ENCODE peak calls at places on chromosomes 11 and 22, in five cellular contexts. F is effector memory CD4-positive, alpha-beta T cell; P is mammary epithelial cell; A is aorta; T is GM12865. B is an unnamed sample.

GRCh38 chr11:115067471-115067870 is 389.1 kb downstream of the NXPE2 start:
- DNase-seq in A (no peak), T (no peak), F (no peak), P (no peak), B (no peak)

GRCh38 chr11:44618561-44619425 is 53.3 kb downstream of the CD82 start:
- DNase-seq in P (no peak), F (no peak), T (no peak), A (peak), B (no peak)

GRCh38 chr22:48504519-48505140 is 1323.0 kb downstream of the BRD1 start:
- DNase-seq in F (no peak), P (no peak), T (no peak), A (peak), B (no peak)

GRCh38 chr11:3971756-3972404 is 116.4 kb downstream of the STIM1 start:
- DNase-seq in P (peak), A (no peak), F (no peak), T (peak), B (no peak)

GRCh38 chr11:126604461-126604860 is 249.0 kb downstream of the ST3GAL4 start:
- DNase-seq in T (no peak), P (no peak), F (no peak), A (peak), B (no peak)

GRCh38 chr11:126127898-126128297 is 65.2 kb upstream of the CDON start:
- DNase-seq in P (no peak), A (peak), T (no peak), F (no peak), B (no peak)

GRCh38 chr22:49540571-49541450 is 286.9 kb downstream of the BRD1 start:
- DNase-seq in T (no peak), P (no peak), F (no peak), A (peak), B (no peak)

GRCh38 chr11:36512016-36512415 is 1.9 kb upstream of the TRAF6 start:
- DNase-seq in T (no peak), F (no peak), A (no peak), P (no peak), B (no peak)

GRCh38 chr11:115226556-115226955 is 277.7 kb downstream of the CADM1 start:
- DNase-seq in T (no peak), F (no peak), A (no peak), P (peak), B (no peak)

GRCh38 chr11:42524534-42525227 is 787.1 kb upstream of the API5 start:
- DNase-seq in F (no peak), A (no peak), T (peak), P (peak), B (peak)

GRCh38 chr11:75762158-75762557 is 6.4 kb upstream of the DGAT2 start:
- DNase-seq in T (no peak), P (no peak), F (no peak), A (no peak), B (no peak)

GRCh38 chr11:43738600-43739409 is 58.3 kb downstream of the HSD17B12 start:
- DNase-seq in T (no peak), P (peak), F (no peak), A (no peak), B (no peak)

GRCh38 chr11:85310479-85310878 is 316.7 kb downstream of the DLG2 start:
- DNase-seq in T (no peak), F (no peak), P (no peak), A (no peak), B (no peak)

GRCh38 chr11:68357568-68357967 is 45.2 kb downstream of the LRP5 start:
- DNase-seq in P (no peak), T (no peak), F (no peak), A (no peak), B (no peak)

GRCh38 chr11:12050470-12050891 is 42.1 kb upstream of the DKK3 start:
- DNase-seq in A (no peak), T (no peak), F (no peak), P (no peak), B (no peak)

GRCh38 chr22:43008509-43008908 is 6.4 kb downstream of the PACSIN2 start:
- DNase-seq in T (no peak), F (no peak), A (no peak), P (no peak), B (no peak)

GRCh38 chr11:44623716-44624491 is 58.4 kb downstream of the CD82 start:
- DNase-seq in T (no peak), F (no peak), A (peak), P (no peak), B (peak)

GRCh38 chr22:36853407-36854099 is 7.3 kb upstream of the NCF4 start:
- DNase-seq in F (peak), T (peak), A (peak), P (no peak), B (peak)
- H3K4me3 ChIP-seq in F (no peak), T (no peak), A (no peak), P (no peak), B (no peak)

DNA sequence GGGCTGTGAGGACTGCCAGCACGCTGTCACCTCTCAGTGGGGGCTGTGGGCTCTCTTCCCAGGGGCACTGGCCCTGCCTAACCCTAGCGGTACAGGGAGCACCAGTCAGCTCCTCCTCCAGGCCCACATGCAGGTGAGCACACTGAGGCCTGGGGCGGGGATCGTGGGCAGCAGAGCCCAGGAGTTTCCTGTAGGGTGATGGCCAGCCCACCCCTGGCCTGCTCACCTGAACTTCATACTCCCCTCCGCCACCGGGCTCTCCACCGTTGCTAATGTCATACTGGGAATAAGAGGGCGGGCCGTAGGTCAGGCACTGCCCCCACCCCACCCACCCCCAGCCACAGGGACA is 10.0 kb upstream of the TREH start:
- DNase-seq in F (no peak), P (no peak), A (no peak), T (no peak), B (no peak)
- H3K4me3 ChIP-seq in F (no peak), P (peak), A (no peak), T (no peak), B (no peak)

GRCh38 chr11:131871061-131871460 is 500.6 kb downstream of the NTM start:
- DNase-seq in P (no peak), A (no peak), F (no peak), T (no peak), B (no peak)

GRCh38 chr11:131868769-131869482 is 498.5 kb downstream of the NTM start:
- DNase-seq in F (no peak), T (no peak), A (no peak), P (no peak), B (no peak)

GRCh38 chr11:131866535-131867400 is 496.4 kb downstream of the NTM start:
- DNase-seq in P (no peak), F (no peak), T (no peak), A (no peak), B (no peak)

GRCh38 chr11:131867457-131868257 is 497.2 kb downstream of the NTM start:
- DNase-seq in F (no peak), A (peak), P (peak), T (peak), B (peak)

DNA sequence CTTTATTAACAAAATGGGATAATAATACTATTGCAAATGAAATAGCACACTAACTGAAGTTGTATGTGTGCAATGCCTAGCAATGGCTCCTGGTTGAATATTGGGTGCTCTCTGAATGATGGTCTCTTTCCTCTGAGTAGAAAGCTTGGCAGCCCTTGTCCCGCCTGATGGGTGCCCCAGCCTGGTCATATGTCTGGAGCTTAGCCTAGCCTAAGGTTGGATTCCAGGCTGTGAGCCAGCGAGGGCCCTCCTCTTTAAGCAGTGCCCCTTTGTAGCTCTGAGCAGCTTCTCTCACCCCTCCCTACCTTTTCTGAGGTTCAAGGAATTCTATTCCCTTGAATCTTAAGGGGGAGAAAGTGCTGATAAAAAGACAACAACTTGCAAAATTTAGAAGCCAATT is 499.9 kb downstream of the NTM start:
- DNase-seq in T (no peak), F (no peak), A (no peak), P (no peak), B (no peak)
- H3K4me3 ChIP-seq in T (no peak), F (no peak), A (no peak), P (no peak), B (no peak)

DNA sequence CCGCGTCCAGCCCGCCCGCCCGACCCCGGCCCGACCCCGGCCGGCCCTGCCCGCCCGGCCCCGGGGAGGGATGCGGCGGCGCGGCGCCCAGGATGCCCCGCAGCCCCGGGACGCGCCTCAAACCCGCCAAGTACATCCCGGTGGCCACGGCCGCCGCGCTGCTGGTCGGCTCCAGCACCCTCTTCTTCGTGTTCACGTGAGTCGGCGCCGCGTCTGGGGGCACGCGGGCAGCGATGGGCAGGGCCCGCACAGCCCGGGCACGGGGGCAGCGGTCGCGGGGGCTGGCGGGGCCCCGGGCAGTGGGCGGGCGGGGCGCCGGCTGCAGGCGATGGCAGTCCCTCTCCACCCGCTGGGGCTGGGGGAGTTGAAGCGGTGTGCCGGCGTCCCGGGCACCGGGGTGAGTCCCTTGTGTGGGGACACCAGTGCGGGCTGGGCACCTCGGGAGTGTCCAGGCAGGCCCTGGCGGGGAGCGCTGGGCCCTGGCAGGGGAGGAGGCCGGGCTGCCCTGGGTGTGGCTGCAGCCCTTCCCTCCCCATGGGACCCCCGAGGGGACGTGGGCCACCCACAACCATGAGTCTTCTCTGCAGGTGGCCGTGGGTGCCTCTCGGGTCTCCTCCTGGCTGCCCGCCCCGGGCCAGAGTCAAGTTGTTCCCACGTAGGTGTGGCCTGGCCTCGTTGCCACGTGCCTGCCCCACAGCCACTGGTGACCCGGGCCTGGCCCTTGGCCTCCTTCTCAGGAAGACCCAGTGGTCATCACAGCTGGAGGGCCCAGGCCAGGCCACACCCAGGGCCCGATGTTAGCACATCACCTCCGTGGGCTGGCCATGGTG is 467 bp downstream of the ZDHHC8 start:
- DNase-seq in P (no peak), T (no peak), F (no peak), A (peak), B (no peak)
- H3K4me3 ChIP-seq in P (peak), T (peak), F (peak), A (peak), B (peak)

DNA sequence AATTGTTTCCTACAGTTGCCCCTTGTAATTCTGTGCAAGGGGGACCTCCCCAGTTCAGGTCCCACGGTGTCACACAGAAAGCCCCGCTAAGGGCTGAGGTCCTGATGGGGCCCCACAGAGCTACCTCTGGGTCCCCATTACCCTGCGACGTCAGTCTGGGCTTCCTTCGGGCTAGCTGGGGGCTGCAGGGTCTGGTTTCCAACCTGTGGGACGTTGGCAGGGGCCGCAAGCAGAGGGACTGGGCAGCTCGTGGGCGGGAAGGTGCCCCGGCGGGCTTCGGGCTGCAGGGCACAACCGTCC is 698 bp downstream of the SLC37A4 start:
- DNase-seq in A (no peak), F (no peak), T (no peak), P (no peak), B (no peak)
- H3K4me3 ChIP-seq in A (peak), F (peak), T (peak), P (peak), B (no peak)

DNA sequence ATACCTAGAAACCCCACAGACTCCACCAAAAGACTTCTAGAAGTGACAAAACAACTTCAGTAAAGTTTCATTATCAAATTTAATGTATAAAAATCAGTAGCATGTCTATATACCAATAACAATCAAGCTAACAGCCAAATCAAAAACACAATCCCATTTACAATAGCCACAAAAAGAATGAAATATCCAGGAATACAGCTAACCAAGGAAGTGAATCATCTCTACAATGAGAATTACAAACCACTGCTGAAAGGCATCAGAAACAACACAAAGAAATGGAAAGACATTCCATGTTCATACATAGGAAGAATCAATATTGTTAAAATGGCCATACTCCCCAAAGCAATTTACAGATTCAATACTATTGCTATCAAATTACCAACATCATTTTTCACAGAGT is 46.0 kb downstream of the PRCP start:
- DNase-seq in T (no peak), P (no peak), A (no peak), F (no peak), B (no peak)
- H3K4me3 ChIP-seq in T (no peak), P (no peak), A (no peak), F (no peak), B (no peak)

B was measured in DND-41.